ENCODE peak calls at places on chromosomes 3 and 15, in seven cellular contexts. One of them, this sample, is unnamed.

GRCh38 chr15:25717116-25717755 is 145.9 kb downstream of the ATP10A start:
- DNase-seq in left ventricle myocardium superior: no peak
- DNase-seq in kidney tubule cell: no peak
- DNase-seq in T-helper 2 cell: no peak
- DNase-seq in MM.1S: no peak
- DNase-seq in stimulated activated CD8-positive, alpha-beta memory T cell treated with anti-CD3 and anti-CD28 coated beads, Interleukin-12 subunit alpha, Interleukin-12 subunit beta, amount 100 ng/mL, for 4 hours: no peak
- DNase-seq in nephron progenitor cell: no peak
- DNase-seq in this sample: peak

GRCh38 chr3:61724801-61725200 is 163.4 kb downstream of the PTPRG start:
- DNase-seq in kidney tubule cell: no peak
- DNase-seq in T-helper 2 cell: no peak
- DNase-seq in stimulated activated CD8-positive, alpha-beta memory T cell treated with anti-CD3 and anti-CD28 coated beads, Interleukin-12 subunit alpha, Interleukin-12 subunit beta, amount 100 ng/mL, for 4 hours: no peak
- DNase-seq in left ventricle myocardium superior: no peak
- DNase-seq in nephron progenitor cell: no peak
- DNase-seq in MM.1S: no peak
- DNase-seq in this sample: no peak

GRCh38 chr15:64928626-64929220 is 17.0 kb downstream of the ANKDD1A start:
- DNase-seq in MM.1S: no peak
- DNase-seq in T-helper 2 cell: no peak
- DNase-seq in kidney tubule cell: no peak
- DNase-seq in stimulated activated CD8-positive, alpha-beta memory T cell treated with anti-CD3 and anti-CD28 coated beads, Interleukin-12 subunit alpha, Interleukin-12 subunit beta, amount 100 ng/mL, for 4 hours: no peak
- DNase-seq in left ventricle myocardium superior: no peak
- DNase-seq in nephron progenitor cell: no peak
- DNase-seq in this sample: no peak

GRCh38 chr3:53254810-53255359 is 937 bp downstream of the TKT start:
- DNase-seq in T-helper 2 cell: no peak
- DNase-seq in kidney tubule cell: peak
- DNase-seq in left ventricle myocardium superior: peak
- DNase-seq in nephron progenitor cell: peak
- DNase-seq in MM.1S: peak
- DNase-seq in stimulated activated CD8-positive, alpha-beta memory T cell treated with anti-CD3 and anti-CD28 coated beads, Interleukin-12 subunit alpha, Interleukin-12 subunit beta, amount 100 ng/mL, for 4 hours: peak
- DNase-seq in this sample: no peak

GRCh38 chr15:80804970-80805495 is 25.9 kb downstream of the CEMIP start:
- DNase-seq in MM.1S: no peak
- DNase-seq in T-helper 2 cell: no peak
- DNase-seq in nephron progenitor cell: no peak
- DNase-seq in left ventricle myocardium superior: no peak
- DNase-seq in kidney tubule cell: no peak
- DNase-seq in stimulated activated CD8-positive, alpha-beta memory T cell treated with anti-CD3 and anti-CD28 coated beads, Interleukin-12 subunit alpha, Interleukin-12 subunit beta, amount 100 ng/mL, for 4 hours: no peak
- DNase-seq in this sample: no peak

GRCh38 chr3:73577704-73578103 is 47.0 kb downstream of the PDZRN3 start:
- DNase-seq in nephron progenitor cell: no peak
- DNase-seq in T-helper 2 cell: no peak
- DNase-seq in left ventricle myocardium superior: no peak
- DNase-seq in kidney tubule cell: no peak
- DNase-seq in stimulated activated CD8-positive, alpha-beta memory T cell treated with anti-CD3 and anti-CD28 coated beads, Interleukin-12 subunit alpha, Interleukin-12 subunit beta, amount 100 ng/mL, for 4 hours: no peak
- DNase-seq in MM.1S: no peak
- DNase-seq in this sample: no peak

GRCh38 chr3:151403246-151403645 is 18.7 kb upstream of the P2RY12 start:
- DNase-seq in kidney tubule cell: peak
- DNase-seq in stimulated activated CD8-positive, alpha-beta memory T cell treated with anti-CD3 and anti-CD28 coated beads, Interleukin-12 subunit alpha, Interleukin-12 subunit beta, amount 100 ng/mL, for 4 hours: no peak
- DNase-seq in T-helper 2 cell: no peak
- DNase-seq in nephron progenitor cell: no peak
- DNase-seq in left ventricle myocardium superior: no peak
- DNase-seq in MM.1S: no peak
- DNase-seq in this sample: peak

GRCh38 chr15:59966262-59966661 is 37.8 kb upstream of the FOXB1 start:
- DNase-seq in nephron progenitor cell: no peak
- DNase-seq in kidney tubule cell: no peak
- DNase-seq in stimulated activated CD8-positive, alpha-beta memory T cell treated with anti-CD3 and anti-CD28 coated beads, Interleukin-12 subunit alpha, Interleukin-12 subunit beta, amount 100 ng/mL, for 4 hours: no peak
- DNase-seq in T-helper 2 cell: no peak
- DNase-seq in left ventricle myocardium superior: no peak
- DNase-seq in MM.1S: no peak
- DNase-seq in this sample: no peak

GRCh38 chr3:138374573-138375134 is 26.3 kb downstream of the MRAS start:
- DNase-seq in stimulated activated CD8-positive, alpha-beta memory T cell treated with anti-CD3 and anti-CD28 coated beads, Interleukin-12 subunit alpha, Interleukin-12 subunit beta, amount 100 ng/mL, for 4 hours: no peak
- DNase-seq in left ventricle myocardium superior: no peak
- DNase-seq in kidney tubule cell: no peak
- DNase-seq in nephron progenitor cell: no peak
- DNase-seq in T-helper 2 cell: no peak
- DNase-seq in MM.1S: no peak
- DNase-seq in this sample: no peak

GRCh38 chr15:68427366-68427765 is 4.6 kb downstream of the ITGA11 start:
- DNase-seq in stimulated activated CD8-positive, alpha-beta memory T cell treated with anti-CD3 and anti-CD28 coated beads, Interleukin-12 subunit alpha, Interleukin-12 subunit beta, amount 100 ng/mL, for 4 hours: no peak
- DNase-seq in MM.1S: no peak
- DNase-seq in kidney tubule cell: peak
- DNase-seq in nephron progenitor cell: no peak
- DNase-seq in left ventricle myocardium superior: no peak
- DNase-seq in T-helper 2 cell: no peak
- DNase-seq in this sample: no peak

GRCh38 chr15:99224815-99225214 is 24.6 kb downstream of the TTC23 start:
- DNase-seq in T-helper 2 cell: no peak
- DNase-seq in kidney tubule cell: no peak
- DNase-seq in MM.1S: no peak
- DNase-seq in left ventricle myocardium superior: no peak
- DNase-seq in nephron progenitor cell: no peak
- DNase-seq in stimulated activated CD8-positive, alpha-beta memory T cell treated with anti-CD3 and anti-CD28 coated beads, Interleukin-12 subunit alpha, Interleukin-12 subunit beta, amount 100 ng/mL, for 4 hours: no peak
- DNase-seq in this sample: no peak

GRCh38 chr15:77808077-77808476 is 175.4 kb upstream of the LINGO1 start:
- DNase-seq in stimulated activated CD8-positive, alpha-beta memory T cell treated with anti-CD3 and anti-CD28 coated beads, Interleukin-12 subunit alpha, Interleukin-12 subunit beta, amount 100 ng/mL, for 4 hours: no peak
- DNase-seq in nephron progenitor cell: no peak
- DNase-seq in left ventricle myocardium superior: no peak
- DNase-seq in kidney tubule cell: no peak
- DNase-seq in T-helper 2 cell: no peak
- DNase-seq in MM.1S: no peak
- DNase-seq in this sample: no peak

GRCh38 chr3:30473374-30474051 is 132.9 kb upstream of the TGFBR2 start:
- DNase-seq in nephron progenitor cell: no peak
- DNase-seq in T-helper 2 cell: no peak
- DNase-seq in MM.1S: no peak
- DNase-seq in left ventricle myocardium superior: no peak
- DNase-seq in stimulated activated CD8-positive, alpha-beta memory T cell treated with anti-CD3 and anti-CD28 coated beads, Interleukin-12 subunit alpha, Interleukin-12 subunit beta, amount 100 ng/mL, for 4 hours: no peak
- DNase-seq in kidney tubule cell: peak
- DNase-seq in this sample: peak

GRCh38 chr3:64595253-64595694 is 92.5 kb downstream of the ADAMTS9 start:
- DNase-seq in MM.1S: no peak
- DNase-seq in T-helper 2 cell: no peak
- DNase-seq in kidney tubule cell: peak
- DNase-seq in left ventricle myocardium superior: peak
- DNase-seq in stimulated activated CD8-positive, alpha-beta memory T cell treated with anti-CD3 and anti-CD28 coated beads, Interleukin-12 subunit alpha, Interleukin-12 subunit beta, amount 100 ng/mL, for 4 hours: no peak
- DNase-seq in nephron progenitor cell: no peak
- DNase-seq in this sample: peak

GRCh38 chr3:53161820-53162671 is 1.0 kb downstream of the PRKCD start:
- DNase-seq in MM.1S: peak
- DNase-seq in nephron progenitor cell: peak
- DNase-seq in kidney tubule cell: peak
- DNase-seq in left ventricle myocardium superior: peak
- DNase-seq in T-helper 2 cell: no peak
- DNase-seq in stimulated activated CD8-positive, alpha-beta memory T cell treated with anti-CD3 and anti-CD28 coated beads, Interleukin-12 subunit alpha, Interleukin-12 subunit beta, amount 100 ng/mL, for 4 hours: peak
- DNase-seq in this sample: no peak

GRCh38 chr3:9638147-9638546 is 11.2 kb upstream of the MTMR14 start:
- DNase-seq in MM.1S: no peak
- DNase-seq in stimulated activated CD8-positive, alpha-beta memory T cell treated with anti-CD3 and anti-CD28 coated beads, Interleukin-12 subunit alpha, Interleukin-12 subunit beta, amount 100 ng/mL, for 4 hours: no peak
- DNase-seq in nephron progenitor cell: no peak
- DNase-seq in left ventricle myocardium superior: no peak
- DNase-seq in T-helper 2 cell: no peak
- DNase-seq in kidney tubule cell: no peak
- DNase-seq in this sample: no peak

GRCh38 chr15:33068531-33068990 is 126.0 kb downstream of the FMN1 start:
- DNase-seq in nephron progenitor cell: peak
- DNase-seq in stimulated activated CD8-positive, alpha-beta memory T cell treated with anti-CD3 and anti-CD28 coated beads, Interleukin-12 subunit alpha, Interleukin-12 subunit beta, amount 100 ng/mL, for 4 hours: no peak
- DNase-seq in MM.1S: peak
- DNase-seq in kidney tubule cell: peak
- DNase-seq in T-helper 2 cell: no peak
- DNase-seq in left ventricle myocardium superior: peak
- DNase-seq in this sample: peak

GRCh38 chr3:128170866-128171516 is 17.7 kb downstream of the EEFSEC start:
- DNase-seq in left ventricle myocardium superior: no peak
- DNase-seq in kidney tubule cell: peak
- DNase-seq in stimulated activated CD8-positive, alpha-beta memory T cell treated with anti-CD3 and anti-CD28 coated beads, Interleukin-12 subunit alpha, Interleukin-12 subunit beta, amount 100 ng/mL, for 4 hours: no peak
- DNase-seq in nephron progenitor cell: peak
- DNase-seq in T-helper 2 cell: no peak
- DNase-seq in MM.1S: no peak
- DNase-seq in this sample: peak